ENCODE peak calls at places on chromosomes 12 and 14, in six cellular contexts. One of them, this sample, is unnamed.

GRCh38 chr14:71245659-71246361 is 338.6 kb downstream of the PCNX1 start:
- DNase-seq in mesenchymal stem cell: no peak
- DNase-seq in IMR-90: no peak
- DNase-seq in mesendoderm: no peak
- DNase-seq in H9: no peak
- DNase-seq in H1: no peak
- DNase-seq in this sample: no peak

GRCh38 chr14:30928462-30928861 is 54.1 kb downstream of the COCH start:
- DNase-seq in mesenchymal stem cell: no peak
- DNase-seq in IMR-90: no peak
- DNase-seq in mesendoderm: no peak
- DNase-seq in H9: no peak
- DNase-seq in H1: no peak
- DNase-seq in this sample: no peak

GRCh38 chr12:6821271-6821673 is 349 bp upstream of the GPR162 start:
- DNase-seq in mesenchymal stem cell: peak
- DNase-seq in IMR-90: peak
- DNase-seq in mesendoderm: peak
- DNase-seq in H9: peak
- DNase-seq in H1: peak
- DNase-seq in this sample: no peak

GRCh38 chr14:104387385-104388010 is 192.1 kb upstream of the C14orf180 start:
- DNase-seq in mesenchymal stem cell: no peak
- DNase-seq in IMR-90: no peak
- DNase-seq in mesendoderm: no peak
- DNase-seq in H9: peak
- DNase-seq in H1: no peak
- DNase-seq in this sample: no peak

GRCh38 chr14:24279301-24280186 is 8.1 kb upstream of the RABGGTA start:
- DNase-seq in mesenchymal stem cell: no peak
- DNase-seq in IMR-90: no peak
- DNase-seq in mesendoderm: no peak
- DNase-seq in H9: no peak
- DNase-seq in H1: no peak
- DNase-seq in this sample: no peak

GRCh38 chr12:102399653-102400052 is 80.7 kb downstream of the IGF1 start:
- DNase-seq in mesenchymal stem cell: no peak
- DNase-seq in IMR-90: no peak
- DNase-seq in mesendoderm: no peak
- DNase-seq in H9: no peak
- DNase-seq in H1: no peak
- DNase-seq in this sample: no peak

GRCh38 chr14:76086636-76087035 is 65.1 kb upstream of the GPATCH2L start:
- DNase-seq in mesenchymal stem cell: no peak
- DNase-seq in IMR-90: no peak
- DNase-seq in mesendoderm: no peak
- DNase-seq in H9: no peak
- DNase-seq in H1: no peak
- DNase-seq in this sample: no peak

GRCh38 chr12:96327889-96328288 is 72.3 kb downstream of the CDK17 start:
- DNase-seq in mesenchymal stem cell: no peak
- DNase-seq in IMR-90: no peak
- DNase-seq in mesendoderm: no peak
- DNase-seq in H9: no peak
- DNase-seq in H1: no peak
- DNase-seq in this sample: no peak

GRCh38 chr12:1660304-1661187 is 30.3 kb upstream of the ADIPOR2 start:
- DNase-seq in mesenchymal stem cell: peak
- DNase-seq in IMR-90: no peak
- DNase-seq in mesendoderm: no peak
- DNase-seq in H9: no peak
- DNase-seq in H1: no peak
- DNase-seq in this sample: no peak

GRCh38 chr14:75821828-75822521 is 159.8 kb downstream of the TGFB3 start:
- DNase-seq in mesenchymal stem cell: peak
- DNase-seq in IMR-90: peak
- DNase-seq in mesendoderm: no peak
- DNase-seq in H9: no peak
- DNase-seq in H1: no peak
- DNase-seq in this sample: no peak

GRCh38 chr12:118330421-118331018 is 42.2 kb downstream of the TAOK3 start:
- DNase-seq in mesenchymal stem cell: peak
- DNase-seq in IMR-90: peak
- DNase-seq in mesendoderm: no peak
- DNase-seq in H9: no peak
- DNase-seq in H1: no peak
- DNase-seq in this sample: no peak

GRCh38 chr12:57069522-57069921 is 9.1 kb downstream of the NEMP1 start:
- DNase-seq in mesenchymal stem cell: peak
- DNase-seq in IMR-90: peak
- DNase-seq in mesendoderm: peak
- DNase-seq in H9: peak
- DNase-seq in H1: no peak
- DNase-seq in this sample: peak

GRCh38 chr12:105487961-105488360 is 157.5 kb downstream of the C12orf75 start:
- DNase-seq in mesenchymal stem cell: no peak
- DNase-seq in IMR-90: no peak
- DNase-seq in mesendoderm: no peak
- DNase-seq in H9: no peak
- DNase-seq in H1: no peak
- DNase-seq in this sample: no peak

GRCh38 chr12:87779016-87779415 is 250.2 kb downstream of the C12orf50 start:
- DNase-seq in mesenchymal stem cell: peak
- DNase-seq in IMR-90: peak
- DNase-seq in mesendoderm: peak
- DNase-seq in H9: no peak
- DNase-seq in H1: no peak
- DNase-seq in this sample: no peak

GRCh38 chr12:56358836-56359532 is 923 bp downstream of the STAT2 start:
- DNase-seq in mesenchymal stem cell: peak
- DNase-seq in IMR-90: peak
- DNase-seq in mesendoderm: no peak
- DNase-seq in H9: no peak
- DNase-seq in H1: no peak
- DNase-seq in this sample: no peak

GRCh38 chr14:74882103-74882920 is 596 bp downstream of the DLST start:
- DNase-seq in mesenchymal stem cell: peak
- DNase-seq in IMR-90: peak
- DNase-seq in mesendoderm: peak
- DNase-seq in H9: no peak
- DNase-seq in H1: no peak
- DNase-seq in this sample: peak

GRCh38 chr14:52325126-52325525 is 11.0 kb downstream of the PTGER2 start:
- DNase-seq in mesenchymal stem cell: peak
- DNase-seq in IMR-90: peak
- DNase-seq in mesendoderm: no peak
- DNase-seq in H9: no peak
- DNase-seq in H1: no peak
- DNase-seq in this sample: no peak

GRCh38 chr14:24307575-24308341 is at the start of gene CIDEB:
- DNase-seq in mesenchymal stem cell: peak
- DNase-seq in IMR-90: peak
- DNase-seq in mesendoderm: peak
- DNase-seq in H9: peak
- DNase-seq in H1: peak
- DNase-seq in this sample: peak

GRCh38 chr12:112102127-112102526 is 6.5 kb downstream of the NAA25 start:
- DNase-seq in mesenchymal stem cell: no peak
- DNase-seq in IMR-90: no peak
- DNase-seq in mesendoderm: no peak
- DNase-seq in H9: no peak
- DNase-seq in H1: no peak
- DNase-seq in this sample: no peak

GRCh38 chr14:61477845-61478438 is 156.6 kb downstream of the PRKCH start:
- DNase-seq in mesenchymal stem cell: peak
- DNase-seq in IMR-90: peak
- DNase-seq in mesendoderm: no peak
- DNase-seq in H9: no peak
- DNase-seq in H1: no peak
- DNase-seq in this sample: no peak

GRCh38 chr14:93619176-93619793 is 169.0 kb downstream of the PRIMA1 start:
- DNase-seq in mesenchymal stem cell: peak
- DNase-seq in IMR-90: peak
- DNase-seq in mesendoderm: peak
- DNase-seq in H9: no peak
- DNase-seq in H1: no peak
- DNase-seq in this sample: peak

GRCh38 chr12:32595251-32595650 is 83.8 kb upstream of the DNM1L start:
- DNase-seq in mesenchymal stem cell: peak
- DNase-seq in IMR-90: peak
- DNase-seq in mesendoderm: no peak
- DNase-seq in H9: no peak
- DNase-seq in H1: no peak
- DNase-seq in this sample: no peak

GRCh38 chr12:80670214-80670613 is 37.2 kb upstream of the MYF6 start:
- DNase-seq in mesenchymal stem cell: no peak
- DNase-seq in IMR-90: no peak
- DNase-seq in mesendoderm: no peak
- DNase-seq in H9: no peak
- DNase-seq in H1: no peak
- DNase-seq in this sample: no peak

GRCh38 chr12:79834712-79835376 is 100.1 kb downstream of the PPP1R12A start:
- DNase-seq in mesenchymal stem cell: no peak
- DNase-seq in IMR-90: no peak
- DNase-seq in mesendoderm: no peak
- DNase-seq in H9: no peak
- DNase-seq in H1: no peak
- DNase-seq in this sample: no peak

GRCh38 chr12:16828891-16829290 is 222.9 kb upstream of the LMO3 start:
- DNase-seq in mesenchymal stem cell: no peak
- DNase-seq in IMR-90: no peak
- DNase-seq in mesendoderm: no peak
- DNase-seq in H9: no peak
- DNase-seq in H1: no peak
- DNase-seq in this sample: no peak

GRCh38 chr12:155646-156045 is 58.3 kb downstream of the SLC6A12 start:
- DNase-seq in mesenchymal stem cell: no peak
- DNase-seq in IMR-90: no peak
- DNase-seq in mesendoderm: no peak
- DNase-seq in H9: no peak
- DNase-seq in H1: no peak
- DNase-seq in this sample: no peak

GRCh38 chr12:1309610-1310009 is 284.8 kb downstream of the FBXL14 start:
- DNase-seq in mesenchymal stem cell: no peak
- DNase-seq in IMR-90: no peak
- DNase-seq in mesendoderm: no peak
- DNase-seq in H9: no peak
- DNase-seq in H1: no peak
- DNase-seq in this sample: no peak

GRCh38 chr12:131222271-131223139 is 268.8 kb downstream of the ADGRD1 start:
- DNase-seq in mesenchymal stem cell: no peak
- DNase-seq in IMR-90: no peak
- DNase-seq in mesendoderm: no peak
- DNase-seq in H9: peak
- DNase-seq in H1: no peak
- DNase-seq in this sample: peak

GRCh38 chr14:90815817-90816662 is at the start of gene TTC7B:
- DNase-seq in mesenchymal stem cell: peak
- DNase-seq in IMR-90: peak
- DNase-seq in mesendoderm: peak
- DNase-seq in H9: peak
- DNase-seq in H1: peak
- DNase-seq in this sample: peak

GRCh38 chr12:66217342-66217929 is 28.4 kb downstream of the IRAK3 start:
- DNase-seq in mesenchymal stem cell: no peak
- DNase-seq in IMR-90: no peak
- DNase-seq in mesendoderm: no peak
- DNase-seq in H9: no peak
- DNase-seq in H1: no peak
- DNase-seq in this sample: no peak

GRCh38 chr14:105241641-105242040 is 6.7 kb upstream of the BTBD6 start:
- DNase-seq in mesenchymal stem cell: no peak
- DNase-seq in IMR-90: no peak
- DNase-seq in mesendoderm: no peak
- DNase-seq in H9: no peak
- DNase-seq in H1: no peak
- DNase-seq in this sample: no peak

GRCh38 chr12:109458771-109459208 is 18.3 kb downstream of the KCTD10 start:
- DNase-seq in mesenchymal stem cell: peak
- DNase-seq in IMR-90: peak
- DNase-seq in mesendoderm: peak
- DNase-seq in H9: peak
- DNase-seq in H1: no peak
- DNase-seq in this sample: peak
- H2AK5ac ChIP-seq in mesenchymal stem cell: peak
- H2AK5ac ChIP-seq in IMR-90: peak
- H2AK5ac ChIP-seq in mesendoderm: no peak
- H2AK5ac ChIP-seq in H9: peak
- H2AK5ac ChIP-seq in H1: peak
- H2AK5ac ChIP-seq in this sample: peak

GRCh38 chr14:102330806-102331205 is 11.3 kb downstream of the ZNF839 start:
- DNase-seq in mesenchymal stem cell: no peak
- DNase-seq in IMR-90: no peak
- DNase-seq in mesendoderm: no peak
- DNase-seq in H9: no peak
- DNase-seq in H1: no peak
- DNase-seq in this sample: no peak
- H3K23ac ChIP-seq in mesenchymal stem cell: no peak
- H3K23ac ChIP-seq in IMR-90: no peak
- H3K23ac ChIP-seq in mesendoderm: no peak
- H3K23ac ChIP-seq in H9: no peak
- H3K23ac ChIP-seq in H1: no peak
- H3K23ac ChIP-seq in this sample: no peak

GRCh38 chr12:124565071-124565491 is 2.3 kb downstream of the NCOR2 start:
- DNase-seq in mesenchymal stem cell: no peak
- DNase-seq in IMR-90: no peak
- DNase-seq in mesendoderm: peak
- DNase-seq in H9: no peak
- DNase-seq in H1: peak
- DNase-seq in this sample: no peak

GRCh38 chr12:124563809-124564208 is 3.6 kb downstream of the NCOR2 start:
- DNase-seq in mesenchymal stem cell: no peak
- DNase-seq in IMR-90: no peak
- DNase-seq in mesendoderm: no peak
- DNase-seq in H9: no peak
- DNase-seq in H1: no peak
- DNase-seq in this sample: no peak

GRCh38 chr12:124563401-124563800 is 4.0 kb downstream of the NCOR2 start:
- DNase-seq in mesenchymal stem cell: no peak
- DNase-seq in IMR-90: no peak
- DNase-seq in mesendoderm: no peak
- DNase-seq in H9: no peak
- DNase-seq in H1: no peak
- DNase-seq in this sample: no peak

GRCh38 chr12:124565656-124566180 is 1.7 kb downstream of the NCOR2 start:
- DNase-seq in mesenchymal stem cell: no peak
- DNase-seq in IMR-90: no peak
- DNase-seq in mesendoderm: peak
- DNase-seq in H9: no peak
- DNase-seq in H1: no peak
- DNase-seq in this sample: no peak

GRCh38 chr12:124564232-124564958 is 3.0 kb downstream of the NCOR2 start:
- DNase-seq in mesenchymal stem cell: peak
- DNase-seq in IMR-90: no peak
- DNase-seq in mesendoderm: no peak
- DNase-seq in H9: no peak
- DNase-seq in H1: no peak
- DNase-seq in this sample: no peak
- H3K18ac ChIP-seq in mesenchymal stem cell: peak
- H3K18ac ChIP-seq in IMR-90: no peak
- H3K18ac ChIP-seq in mesendoderm: peak
- H3K18ac ChIP-seq in H9: no peak
- H3K18ac ChIP-seq in H1: peak
- H3K18ac ChIP-seq in this sample: peak

GRCh38 chr12:122730215-122731014 is at the start of gene HCAR1:
- DNase-seq in mesenchymal stem cell: no peak
- DNase-seq in IMR-90: no peak
- DNase-seq in mesendoderm: peak
- DNase-seq in H9: no peak
- DNase-seq in H1: no peak
- DNase-seq in this sample: no peak
- H2AK5ac ChIP-seq in mesenchymal stem cell: no peak
- H2AK5ac ChIP-seq in IMR-90: no peak
- H2AK5ac ChIP-seq in mesendoderm: peak
- H2AK5ac ChIP-seq in H9: no peak
- H2AK5ac ChIP-seq in H1: no peak
- H2AK5ac ChIP-seq in this sample: peak